ENCODE peak calls at places on chromosome 19, in six cellular contexts. One of them, this sample, is unnamed.

GRCh38 chr19:4571305-4571917 is 11.9 kb upstream of the SEMA6B start:
- DNase-seq in activated CD8-positive, alpha-beta memory T cell treated with anti-CD3 and anti-CD28 coated beads for 1 hour: no peak
- DNase-seq in hypothalamus: no peak
- DNase-seq in ureter: no peak
- DNase-seq in activated CD4-positive, alpha-beta T cell treated with anti-CD3 and anti-CD28 coated beads for 24 hours: no peak
- DNase-seq in NCI-H1105: no peak
- DNase-seq in this sample: no peak

GRCh38 chr19:13098291-13099072 is 4.2 kb downstream of the LYL1 start:
- DNase-seq in activated CD4-positive, alpha-beta T cell treated with anti-CD3 and anti-CD28 coated beads for 24 hours: no peak
- DNase-seq in NCI-H1105: no peak
- DNase-seq in activated CD8-positive, alpha-beta memory T cell treated with anti-CD3 and anti-CD28 coated beads for 1 hour: no peak
- DNase-seq in ureter: no peak
- DNase-seq in hypothalamus: no peak
- DNase-seq in this sample: peak; percentile 41

GRCh38 chr19:35549174-35549788 is 3.9 kb downstream of the TMEM147 start:
- DNase-seq in activated CD8-positive, alpha-beta memory T cell treated with anti-CD3 and anti-CD28 coated beads for 1 hour: peak; percentile 26
- DNase-seq in NCI-H1105: peak; percentile 77
- DNase-seq in activated CD4-positive, alpha-beta T cell treated with anti-CD3 and anti-CD28 coated beads for 24 hours: peak; percentile 21
- DNase-seq in hypothalamus: no peak
- DNase-seq in ureter: no peak
- DNase-seq in this sample: no peak

GRCh38 chr19:41192574-41193419 is at the start of gene CYP2S1:
- DNase-seq in ureter: no peak
- DNase-seq in hypothalamus: no peak
- DNase-seq in NCI-H1105: no peak
- DNase-seq in activated CD8-positive, alpha-beta memory T cell treated with anti-CD3 and anti-CD28 coated beads for 1 hour: no peak
- DNase-seq in activated CD4-positive, alpha-beta T cell treated with anti-CD3 and anti-CD28 coated beads for 24 hours: no peak
- DNase-seq in this sample: no peak

GRCh38 chr19:42086770-42087550 is 11.0 kb downstream of the ZNF574 start:
- DNase-seq in NCI-H1105: no peak
- DNase-seq in hypothalamus: no peak
- DNase-seq in activated CD4-positive, alpha-beta T cell treated with anti-CD3 and anti-CD28 coated beads for 24 hours: no peak
- DNase-seq in ureter: no peak
- DNase-seq in activated CD8-positive, alpha-beta memory T cell treated with anti-CD3 and anti-CD28 coated beads for 1 hour: no peak
- DNase-seq in this sample: no peak

GRCh38 chr19:6801397-6802086 is 29.0 kb downstream of the VAV1 start:
- DNase-seq in NCI-H1105: no peak
- DNase-seq in ureter: peak; percentile 83
- DNase-seq in hypothalamus: no peak
- DNase-seq in activated CD4-positive, alpha-beta T cell treated with anti-CD3 and anti-CD28 coated beads for 24 hours: peak; percentile 75
- DNase-seq in activated CD8-positive, alpha-beta memory T cell treated with anti-CD3 and anti-CD28 coated beads for 1 hour: peak; percentile 67
- DNase-seq in this sample: no peak

GRCh38 chr19:11448410-11448809 is 13.0 kb downstream of the PRKCSH start:
- DNase-seq in activated CD8-positive, alpha-beta memory T cell treated with anti-CD3 and anti-CD28 coated beads for 1 hour: no peak
- DNase-seq in ureter: no peak
- DNase-seq in NCI-H1105: no peak
- DNase-seq in hypothalamus: no peak
- DNase-seq in activated CD4-positive, alpha-beta T cell treated with anti-CD3 and anti-CD28 coated beads for 24 hours: no peak
- DNase-seq in this sample: no peak

GRCh38 chr19:50387176-50387867 is 3.2 kb downstream of the POLD1 start:
- DNase-seq in NCI-H1105: no peak
- DNase-seq in activated CD8-positive, alpha-beta memory T cell treated with anti-CD3 and anti-CD28 coated beads for 1 hour: no peak
- DNase-seq in hypothalamus: no peak
- DNase-seq in activated CD4-positive, alpha-beta T cell treated with anti-CD3 and anti-CD28 coated beads for 24 hours: no peak
- DNase-seq in ureter: no peak
- DNase-seq in this sample: peak; percentile 55

GRCh38 chr19:35268546-35269424 is at the start of gene USF2:
- DNase-seq in hypothalamus: peak; percentile 48
- DNase-seq in activated CD4-positive, alpha-beta T cell treated with anti-CD3 and anti-CD28 coated beads for 24 hours: peak; percentile 49
- DNase-seq in NCI-H1105: peak; percentile 63
- DNase-seq in activated CD8-positive, alpha-beta memory T cell treated with anti-CD3 and anti-CD28 coated beads for 1 hour: peak; percentile 35
- DNase-seq in ureter: peak; percentile 71
- DNase-seq in this sample: peak; percentile 63

GRCh38 chr19:54893406-54893805 is 12.5 kb upstream of the NCR1 start:
- DNase-seq in activated CD4-positive, alpha-beta T cell treated with anti-CD3 and anti-CD28 coated beads for 24 hours: no peak
- DNase-seq in ureter: no peak
- DNase-seq in NCI-H1105: no peak
- DNase-seq in hypothalamus: no peak
- DNase-seq in activated CD8-positive, alpha-beta memory T cell treated with anti-CD3 and anti-CD28 coated beads for 1 hour: no peak
- DNase-seq in this sample: no peak

GRCh38 chr19:7010722-7011593 is 10.3 kb downstream of the MBD3L2B start:
- DNase-seq in activated CD8-positive, alpha-beta memory T cell treated with anti-CD3 and anti-CD28 coated beads for 1 hour: no peak
- DNase-seq in hypothalamus: no peak
- DNase-seq in NCI-H1105: no peak
- DNase-seq in ureter: no peak
- DNase-seq in activated CD4-positive, alpha-beta T cell treated with anti-CD3 and anti-CD28 coated beads for 24 hours: no peak
- DNase-seq in this sample: no peak

GRCh38 chr19:8158411-8159074 is 9.2 kb upstream of the FBN3 start:
- DNase-seq in activated CD8-positive, alpha-beta memory T cell treated with anti-CD3 and anti-CD28 coated beads for 1 hour: no peak
- DNase-seq in NCI-H1105: peak; percentile 63
- DNase-seq in hypothalamus: peak; percentile 17
- DNase-seq in activated CD4-positive, alpha-beta T cell treated with anti-CD3 and anti-CD28 coated beads for 24 hours: no peak
- DNase-seq in ureter: peak; percentile 70
- DNase-seq in this sample: peak; percentile 10

GRCh38 chr19:38583219-38583984 is 34.4 kb downstream of the MAP4K1 start:
- DNase-seq in activated CD4-positive, alpha-beta T cell treated with anti-CD3 and anti-CD28 coated beads for 24 hours: no peak
- DNase-seq in ureter: no peak
- DNase-seq in NCI-H1105: no peak
- DNase-seq in activated CD8-positive, alpha-beta memory T cell treated with anti-CD3 and anti-CD28 coated beads for 1 hour: no peak
- DNase-seq in hypothalamus: no peak
- DNase-seq in this sample: no peak

GRCh38 chr19:2841858-2842574 is 741 bp downstream of the ZNF555 start:
- DNase-seq in NCI-H1105: no peak
- DNase-seq in activated CD4-positive, alpha-beta T cell treated with anti-CD3 and anti-CD28 coated beads for 24 hours: no peak
- DNase-seq in ureter: no peak
- DNase-seq in hypothalamus: peak; percentile 2
- DNase-seq in activated CD8-positive, alpha-beta memory T cell treated with anti-CD3 and anti-CD28 coated beads for 1 hour: no peak
- DNase-seq in this sample: no peak

GRCh38 chr19:44869728-44870470 is 21.2 kb upstream of the TOMM40 start:
- DNase-seq in NCI-H1105: no peak
- DNase-seq in activated CD8-positive, alpha-beta memory T cell treated with anti-CD3 and anti-CD28 coated beads for 1 hour: no peak
- DNase-seq in hypothalamus: no peak
- DNase-seq in activated CD4-positive, alpha-beta T cell treated with anti-CD3 and anti-CD28 coated beads for 24 hours: no peak
- DNase-seq in ureter: no peak
- DNase-seq in this sample: no peak

GRCh38 chr19:53659292-53659691 is 27.5 kb downstream of the DPRX start:
- DNase-seq in ureter: peak; percentile 71
- DNase-seq in hypothalamus: no peak
- DNase-seq in activated CD8-positive, alpha-beta memory T cell treated with anti-CD3 and anti-CD28 coated beads for 1 hour: no peak
- DNase-seq in activated CD4-positive, alpha-beta T cell treated with anti-CD3 and anti-CD28 coated beads for 24 hours: no peak
- DNase-seq in NCI-H1105: no peak
- DNase-seq in this sample: no peak

GRCh38 chr19:58227964-58228583 is 640 bp upstream of the ZNF544 start:
- DNase-seq in NCI-H1105: no peak
- DNase-seq in ureter: no peak
- DNase-seq in activated CD8-positive, alpha-beta memory T cell treated with anti-CD3 and anti-CD28 coated beads for 1 hour: no peak
- DNase-seq in hypothalamus: no peak
- DNase-seq in activated CD4-positive, alpha-beta T cell treated with anti-CD3 and anti-CD28 coated beads for 24 hours: no peak
- DNase-seq in this sample: no peak

GRCh38 chr19:42442833-42443232 is at the start of gene CXCL17:
- DNase-seq in hypothalamus: no peak
- DNase-seq in NCI-H1105: no peak
- DNase-seq in ureter: peak; percentile 67
- DNase-seq in activated CD4-positive, alpha-beta T cell treated with anti-CD3 and anti-CD28 coated beads for 24 hours: no peak
- DNase-seq in activated CD8-positive, alpha-beta memory T cell treated with anti-CD3 and anti-CD28 coated beads for 1 hour: no peak
- DNase-seq in this sample: no peak

GRCh38 chr19:45577111-45577905 is 7.3 kb downstream of the OPA3 start:
- DNase-seq in hypothalamus: no peak
- DNase-seq in activated CD4-positive, alpha-beta T cell treated with anti-CD3 and anti-CD28 coated beads for 24 hours: no peak
- DNase-seq in activated CD8-positive, alpha-beta memory T cell treated with anti-CD3 and anti-CD28 coated beads for 1 hour: no peak
- DNase-seq in NCI-H1105: no peak
- DNase-seq in ureter: peak; percentile 68
- DNase-seq in this sample: no peak

GRCh38 chr19:46739290-46739771 is 6.5 kb upstream of the FKRP start:
- DNase-seq in activated CD8-positive, alpha-beta memory T cell treated with anti-CD3 and anti-CD28 coated beads for 1 hour: no peak
- DNase-seq in NCI-H1105: no peak
- DNase-seq in activated CD4-positive, alpha-beta T cell treated with anti-CD3 and anti-CD28 coated beads for 24 hours: no peak
- DNase-seq in ureter: no peak
- DNase-seq in hypothalamus: no peak
- DNase-seq in this sample: peak; percentile 71

GRCh38 chr19:16013181-16013850 is 63.0 kb upstream of the TPM4 start:
- DNase-seq in hypothalamus: no peak
- DNase-seq in ureter: no peak
- DNase-seq in activated CD8-positive, alpha-beta memory T cell treated with anti-CD3 and anti-CD28 coated beads for 1 hour: no peak
- DNase-seq in activated CD4-positive, alpha-beta T cell treated with anti-CD3 and anti-CD28 coated beads for 24 hours: no peak
- DNase-seq in NCI-H1105: no peak
- DNase-seq in this sample: no peak

GRCh38 chr19:41872384-41872774 is 4.7 kb upstream of the CD79A start:
- DNase-seq in hypothalamus: no peak
- DNase-seq in ureter: no peak
- DNase-seq in activated CD8-positive, alpha-beta memory T cell treated with anti-CD3 and anti-CD28 coated beads for 1 hour: no peak
- DNase-seq in NCI-H1105: no peak
- DNase-seq in activated CD4-positive, alpha-beta T cell treated with anti-CD3 and anti-CD28 coated beads for 24 hours: no peak
- DNase-seq in this sample: no peak

GRCh38 chr19:54432144-54432738 is 16.8 kb upstream of the LENG8 start:
- DNase-seq in activated CD8-positive, alpha-beta memory T cell treated with anti-CD3 and anti-CD28 coated beads for 1 hour: no peak
- DNase-seq in activated CD4-positive, alpha-beta T cell treated with anti-CD3 and anti-CD28 coated beads for 24 hours: no peak
- DNase-seq in NCI-H1105: no peak
- DNase-seq in ureter: no peak
- DNase-seq in hypothalamus: no peak
- DNase-seq in this sample: no peak

GRCh38 chr19:2538096-2538757 is 62.3 kb downstream of the GADD45B start:
- DNase-seq in hypothalamus: no peak
- DNase-seq in NCI-H1105: no peak
- DNase-seq in ureter: no peak
- DNase-seq in activated CD4-positive, alpha-beta T cell treated with anti-CD3 and anti-CD28 coated beads for 24 hours: no peak
- DNase-seq in activated CD8-positive, alpha-beta memory T cell treated with anti-CD3 and anti-CD28 coated beads for 1 hour: no peak
- DNase-seq in this sample: no peak

GRCh38 chr19:48218964-48219363 is 36.7 kb downstream of the CARD8 start:
- DNase-seq in hypothalamus: no peak
- DNase-seq in NCI-H1105: no peak
- DNase-seq in activated CD8-positive, alpha-beta memory T cell treated with anti-CD3 and anti-CD28 coated beads for 1 hour: no peak
- DNase-seq in activated CD4-positive, alpha-beta T cell treated with anti-CD3 and anti-CD28 coated beads for 24 hours: no peak
- DNase-seq in ureter: no peak
- DNase-seq in this sample: no peak

GRCh38 chr19:41993612-41994483 is at the start of gene ATP1A3:
- DNase-seq in ureter: no peak
- DNase-seq in NCI-H1105: peak; percentile 59
- DNase-seq in activated CD8-positive, alpha-beta memory T cell treated with anti-CD3 and anti-CD28 coated beads for 1 hour: peak; percentile 57
- DNase-seq in hypothalamus: no peak
- DNase-seq in activated CD4-positive, alpha-beta T cell treated with anti-CD3 and anti-CD28 coated beads for 24 hours: peak; percentile 52
- DNase-seq in this sample: peak; percentile 65

GRCh38 chr19:18626906-18627305 is 9.9 kb upstream of the KLHL26 start:
- DNase-seq in activated CD4-positive, alpha-beta T cell treated with anti-CD3 and anti-CD28 coated beads for 24 hours: no peak
- DNase-seq in activated CD8-positive, alpha-beta memory T cell treated with anti-CD3 and anti-CD28 coated beads for 1 hour: no peak
- DNase-seq in ureter: no peak
- DNase-seq in hypothalamus: no peak
- DNase-seq in NCI-H1105: no peak
- DNase-seq in this sample: no peak

GRCh38 chr19:5801796-5802616 is 2.9 kb upstream of the NRTN start:
- DNase-seq in hypothalamus: no peak
- DNase-seq in ureter: no peak
- DNase-seq in NCI-H1105: no peak
- DNase-seq in activated CD8-positive, alpha-beta memory T cell treated with anti-CD3 and anti-CD28 coated beads for 1 hour: no peak
- DNase-seq in activated CD4-positive, alpha-beta T cell treated with anti-CD3 and anti-CD28 coated beads for 24 hours: no peak
- DNase-seq in this sample: no peak